ENCODE peak calls at places on chromosomes 2 and 18, in four cellular contexts. M, C, Y and O are unnamed samples.

GRCh38 chr2:36456227-36456788 is 100.7 kb downstream of the CRIM1 start:
- DNase-seq in C (no peak), Y (no peak), M (peak), O (no peak)

GRCh38 chr2:127053731-127054603 is 53.0 kb downstream of the BIN1 start:
- DNase-seq in C (no peak), Y (no peak), M (peak), O (no peak)

GRCh38 chr2:109707281-109708147 is 86.6 kb upstream of the RGPD5 start:
- DNase-seq in Y (no peak), M (no peak), C (no peak), O (no peak)

GRCh38 chr2:47070920-47071824 is 83.9 kb downstream of the STPG4 start:
- DNase-seq in C (peak), Y (peak), M (peak), O (no peak)

GRCh38 chr2:241217320-241218031 is 29.0 kb downstream of the ANO7 start:
- DNase-seq in Y (peak), C (no peak), M (peak), O (no peak)

GRCh38 chr2:160570386-160570785 is 76.8 kb upstream of the RBMS1 start:
- DNase-seq in M (no peak), C (no peak), Y (peak), O (no peak)

GRCh38 chr2:128607981-128608506 is 289.4 kb upstream of the HS6ST1 start:
- DNase-seq in Y (no peak), C (no peak), M (peak), O (no peak)

GRCh38 chr2:118224888-118225264 is 136.6 kb downstream of the INSIG2 start:
- DNase-seq in C (no peak), M (no peak), Y (peak), O (no peak)

GRCh38 chr18:49936821-49937220 is 123.5 kb upstream of the ACAA2 start:
- DNase-seq in C (no peak), M (no peak), Y (no peak), O (no peak)

GRCh38 chr2:234971494-234971893 is 19.7 kb downstream of the SH3BP4 start:
- DNase-seq in Y (no peak), M (no peak), C (no peak), O (no peak)

GRCh38 chr2:2734308-2734707 is 403.2 kb upstream of the MYT1L start:
- DNase-seq in C (no peak), Y (no peak), M (no peak), O (no peak)

GRCh38 chr2:149617057-149617456 is 29.5 kb upstream of the MMADHC start:
- DNase-seq in C (no peak), Y (no peak), M (no peak), O (no peak)

GRCh38 chr18:62716679-62717058 is 1.3 kb downstream of the PHLPP1 start:
- DNase-seq in C (no peak), Y (peak), M (peak), O (no peak)

GRCh38 chr18:62485684-62486083 is 37.1 kb upstream of the ZCCHC2 start:
- DNase-seq in M (no peak), C (peak), Y (peak), O (peak)

GRCh38 chr2:152428800-152429637 is 94.0 kb downstream of the FMNL2 start:
- DNase-seq in C (no peak), M (no peak), Y (no peak), O (no peak)

GRCh38 chr18:49048361-49048760 is 97.6 kb upstream of the SMAD7 start:
- DNase-seq in M (no peak), Y (no peak), C (peak), O (peak)

GRCh38 chr18:32552421-32553030 is 81.8 kb upstream of the GAREM1 start:
- DNase-seq in M (no peak), C (peak), Y (peak), O (peak)

GRCh38 chr18:38751897-38752296 is 1186.3 kb upstream of the CELF4 start:
- DNase-seq in M (no peak), Y (no peak), C (no peak), O (no peak)

GRCh38 chr18:46050268-46050667 is 21.8 kb downstream of the PSTPIP2 start:
- DNase-seq in C (no peak), M (no peak), Y (no peak), O (no peak)

GRCh38 chr18:48952287-48953095 is 1.7 kb upstream of the SMAD7 start:
- DNase-seq in Y (peak), C (no peak), M (peak), O (no peak)

GRCh38 chr2:239166201-239166834 is 234.5 kb downstream of the HDAC4 start:
- DNase-seq in C (no peak), Y (no peak), M (peak), O (no peak)

GRCh38 chr2:207513577-207514257 is 16.0 kb upstream of the CREB1 start:
- DNase-seq in C (peak), Y (no peak), M (no peak), O (peak)
- H3K4me3 ChIP-seq in C (no peak), Y (no peak), M (no peak), O (no peak)

GRCh38 chr2:48232351-48232750 is 297.6 kb upstream of the STON1 start:
- DNase-seq in C (no peak), M (no peak), Y (no peak), O (no peak)
- H3K4me3 ChIP-seq in C (no peak), M (no peak), Y (no peak), O (no peak)

GRCh38 chr2:103289101-103289725 is 527.4 kb downstream of the TMEM182 start:
- DNase-seq in Y (no peak), C (no peak), M (no peak), O (no peak)

GRCh38 chr2:103293266-103293583 is 531.4 kb downstream of the TMEM182 start:
- DNase-seq in M (no peak), C (no peak), Y (no peak), O (no peak)

DNA sequence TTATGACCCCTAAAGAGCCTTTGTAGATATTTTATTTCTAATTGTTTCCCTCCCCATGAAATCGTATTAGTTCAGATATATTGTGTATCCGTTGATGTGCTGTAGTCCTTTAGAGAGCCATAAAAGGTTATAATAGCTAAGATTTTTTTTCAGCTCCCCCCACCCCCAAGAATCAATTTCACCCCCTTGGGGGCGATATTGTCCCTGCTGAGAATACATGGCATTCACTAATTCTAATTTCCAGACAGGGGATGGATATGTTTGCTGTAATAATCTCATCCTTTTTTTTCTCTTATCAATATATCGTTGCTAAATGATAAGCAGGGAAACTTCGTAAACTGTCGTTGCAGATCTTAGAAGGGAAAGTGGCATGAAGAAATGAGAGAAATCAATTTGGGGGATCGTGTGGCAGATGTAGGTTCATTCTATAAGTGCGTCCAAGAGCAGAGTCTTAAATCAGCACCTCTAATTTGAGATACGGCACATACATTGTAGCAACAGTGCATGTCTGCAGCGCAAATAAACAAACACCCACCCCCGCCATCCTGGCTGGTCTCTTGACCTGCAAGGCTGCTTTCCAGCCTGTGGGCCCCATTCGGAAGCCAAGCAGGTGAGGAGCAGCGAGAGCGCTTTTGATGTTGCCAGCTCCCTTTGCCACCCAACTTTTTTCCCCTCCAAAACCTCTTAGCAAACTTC is 530.9 kb downstream of the TMEM182 start:
- DNase-seq in M (no peak), C (no peak), Y (no peak), O (no peak)
- H3K4me3 ChIP-seq in M (no peak), C (no peak), Y (no peak), O (no peak)

DNA sequence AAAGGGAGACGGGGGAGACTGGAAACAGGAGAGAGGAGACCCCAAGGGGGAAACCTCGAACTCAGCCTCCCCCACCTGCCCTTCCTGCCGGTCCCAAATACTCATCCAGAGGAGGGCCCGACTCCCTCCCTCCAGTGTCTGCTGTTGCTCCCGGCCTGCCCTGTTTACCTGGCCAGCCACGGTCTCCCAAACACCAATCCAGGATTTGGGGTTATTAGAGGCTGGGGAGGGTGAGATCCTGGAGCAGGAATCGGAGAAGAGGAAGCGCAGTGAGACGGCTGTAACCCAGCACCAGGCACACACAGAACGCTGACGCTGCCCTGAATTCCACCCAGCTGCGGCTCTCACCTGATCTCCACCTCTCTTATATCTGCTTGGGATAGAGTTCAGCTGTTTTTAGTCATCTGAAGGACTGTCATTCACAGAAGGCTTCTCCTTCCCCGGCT is 213.0 kb downstream of the TNS1 start:
- DNase-seq in C (no peak), Y (no peak), M (no peak), O (no peak)
- H3K4me3 ChIP-seq in C (no peak), Y (no peak), M (peak), O (no peak)

DNA sequence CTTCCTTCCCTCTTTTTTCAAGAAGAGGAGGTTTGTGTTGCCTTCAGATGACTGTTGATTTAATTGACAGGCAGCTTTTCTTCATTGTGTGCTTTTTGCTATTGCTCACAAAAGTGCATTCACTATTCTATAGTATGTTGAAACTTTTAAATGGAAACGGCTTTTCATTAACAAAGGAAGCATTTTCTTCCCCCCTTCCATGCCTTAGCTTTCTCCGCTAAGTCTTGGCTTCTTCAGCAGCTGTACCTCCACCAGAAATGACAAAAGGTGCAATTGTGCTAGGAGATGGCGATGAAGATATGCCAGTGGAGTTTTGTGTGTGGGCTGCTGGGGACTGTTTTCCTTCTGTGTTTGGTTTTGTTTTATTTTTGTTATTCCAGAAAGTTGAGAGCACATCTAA is 52.9 kb downstream of the TAF1B start:
- DNase-seq in C (no peak), M (no peak), Y (no peak), O (no peak)
- H3K4me3 ChIP-seq in C (no peak), M (no peak), Y (no peak), O (no peak)